ENCODE peak calls at places on chromosomes 11 and 22, in five cellular contexts. Z, P, G, S and Y are unnamed samples.

GRCh38 chr11:21564095-21564494 is 628.8 kb upstream of the ANO5 start:
- ATAC-seq in Z (no peak), P (no peak), G (no peak), S (no peak), Y (no peak)

GRCh38 chr11:65962136-65962564 is 616 bp downstream of the SART1 start:
- ATAC-seq in Z (no peak), P (peak; percentile 14), G (no peak), S (no peak), Y (no peak)

GRCh38 chr11:46050652-46051051 is 70.6 kb downstream of the PHF21A start:
- ATAC-seq in Z (no peak), P (no peak), G (no peak), S (no peak), Y (no peak)

GRCh38 chr11:26331911-26332571 is at the start of gene ANO3:
- ATAC-seq in Z (peak; percentile 95), P (no peak), G (peak; percentile 61), S (peak; percentile 91), Y (peak; percentile 90)

GRCh38 chr11:129021295-129021694 is 78.6 kb upstream of the TP53AIP1 start:
- ATAC-seq in Z (no peak), P (no peak), G (no peak), S (no peak), Y (no peak)

GRCh38 chr11:114089748-114090147 is 30.2 kb downstream of the ZBTB16 start:
- ATAC-seq in Z (no peak), P (no peak), G (no peak), S (no peak), Y (no peak)

GRCh38 chr11:67390947-67391303 is 861 bp upstream of the RAD9A start:
- ATAC-seq in Z (no peak), P (peak; percentile 14), G (no peak), S (no peak), Y (no peak)

GRCh38 chr11:22635689-22636088 is 10.1 kb upstream of the FANCF start:
- ATAC-seq in Z (no peak), P (no peak), G (no peak), S (no peak), Y (no peak)

GRCh38 chr11:94638902-94639373 is 71.8 kb downstream of the PIWIL4 start:
- ATAC-seq in Z (peak; percentile 81), P (no peak), G (peak; percentile 75), S (peak; percentile 84), Y (peak; percentile 73)

GRCh38 chr22:22855617-22856308 is 31.9 kb upstream of the IGLL5 start:
- ATAC-seq in Z (peak; percentile 55), P (peak; percentile 99), G (no peak), S (peak; percentile 41), Y (no peak)

GRCh38 chr11:47269002-47269828 is 718 bp upstream of the MADD start:
- ATAC-seq in Z (peak; percentile 96), P (peak; percentile 72), G (peak; percentile 94), S (peak; percentile 96), Y (peak; percentile 94)

GRCh38 chr11:107821199-107821926 is 37.2 kb downstream of the SLC35F2 start:
- ATAC-seq in Z (no peak), P (no peak), G (no peak), S (no peak), Y (no peak)

GRCh38 chr22:40541300-40541699 is 95.2 kb downstream of the MRTFA start:
- ATAC-seq in Z (no peak), P (peak; percentile 50), G (no peak), S (no peak), Y (no peak)

DNA sequence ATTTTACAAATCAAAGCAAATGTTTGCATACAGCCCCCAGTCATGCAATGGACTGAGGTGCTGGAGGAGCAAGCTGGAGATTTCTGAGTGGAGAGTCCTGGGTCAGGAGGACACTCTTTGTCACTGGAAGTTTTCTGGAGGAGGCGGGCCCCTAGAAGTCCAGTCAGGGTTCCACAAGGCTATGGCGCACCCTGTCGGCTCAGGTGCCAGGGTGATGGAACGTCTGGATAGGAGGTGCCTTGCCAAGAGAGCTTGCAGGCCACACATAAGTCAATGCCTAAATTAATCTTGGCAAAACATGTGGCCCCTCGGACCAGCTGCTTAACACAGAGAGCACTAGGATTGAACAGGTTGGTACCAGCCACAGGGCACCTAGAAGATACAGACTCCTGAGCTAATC is 174.7 kb upstream of the CADM1 start:
- ATAC-seq in Z (no peak), P (no peak), G (no peak), S (no peak), Y (no peak)
- TF ChIP-seq CTCF in Z (no peak), P (no peak), G (no peak), S (no peak), Y (no peak)

GRCh38 chr22:19355413-19356157 is 64.1 kb upstream of the CLTCL1 start:
- ATAC-seq in Z (no peak), P (no peak), G (no peak), S (no peak), Y (no peak)
- H3K4me1 ChIP-seq in Z (no peaks in the 10 kb centered on the region), P (no peaks in the 10 kb centered on the region), G (no peaks in the 10 kb centered on the region), S (no peaks in the 10 kb centered on the region), Y (no peaks in the 10 kb centered on the region)

GRCh38 chr11:2484576-2485125 is 39.8 kb downstream of the KCNQ1 start:
- ATAC-seq in Z (no peak), P (no peak), G (no peak), S (no peak), Y (no peak)
- H3K27ac ChIP-seq in Z (no peak overlapping the region), P (no peak overlapping the region), G (no peak overlapping the region), S (no peak overlapping the region), Y (no peak overlapping the region)

DNA sequence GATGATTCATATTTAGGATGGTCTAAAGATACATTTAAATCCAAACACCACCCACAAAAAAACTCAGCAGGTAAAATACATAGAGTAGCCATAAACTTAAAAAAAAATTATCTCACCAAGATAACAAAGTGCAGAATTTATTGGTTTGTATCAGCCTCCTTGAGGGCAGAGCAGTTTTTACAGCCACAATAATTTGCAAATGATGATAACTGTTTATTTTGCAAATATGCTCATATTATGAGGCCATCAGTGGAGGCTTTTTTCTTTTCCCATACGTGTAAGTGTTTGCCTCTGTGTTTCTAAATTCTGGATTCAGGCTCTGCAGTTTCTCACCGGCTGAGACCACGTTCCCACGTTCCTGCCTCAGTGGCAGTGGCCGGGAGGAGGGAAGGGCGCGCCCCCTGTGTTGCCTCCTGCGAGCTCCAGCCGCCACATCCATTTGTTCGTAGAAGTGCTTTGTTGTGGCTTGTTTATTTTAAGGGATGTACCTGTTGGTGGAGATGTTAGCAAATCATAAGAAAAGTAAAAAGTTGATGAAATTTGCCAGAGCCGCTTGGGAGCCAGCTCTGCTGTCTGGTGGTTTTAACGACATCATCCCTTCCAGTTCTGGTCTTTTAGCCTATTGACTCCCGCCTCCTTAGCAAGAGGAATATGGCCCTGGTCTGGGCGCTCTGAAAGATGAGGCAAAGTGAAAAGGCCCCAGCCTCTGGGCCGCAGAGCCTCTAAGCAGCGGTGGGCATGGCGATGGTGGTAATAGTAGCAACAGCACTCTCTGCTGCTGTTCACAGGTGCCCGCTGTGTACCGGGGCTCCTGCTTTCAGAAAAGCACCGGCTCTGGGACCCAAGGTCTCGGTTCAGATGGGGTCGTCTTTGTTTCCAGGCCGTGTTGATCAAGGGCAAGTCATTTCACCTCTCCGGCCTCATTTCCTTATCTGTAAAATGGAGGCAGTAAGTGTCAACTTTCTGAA is 66.7 kb upstream of the PPARA start:
- ATAC-seq in Z (no peak), P (no peak), G (no peak), S (no peak), Y (no peak)
- TF ChIP-seq CTCF in Z (no peak), P (no peak), G (no peak), S (no peak), Y (no peak)